ENCODE peak calls at places on chromosome 19, in four cellular contexts. A is RWPE2, I is GF-D8, L is IMR-90. G is an unnamed sample.

GRCh38 chr19:48102870-48103751 is 7.5 kb downstream of the PLA2G4C start:
- DNase-seq in A (no peak), I (no peak), L (peak; percentile 49), G (no peak)

GRCh38 chr19:31600731-31601295 is 251.6 kb upstream of the TSHZ3 start:
- DNase-seq in A (no peak), I (no peak), L (no peak), G (no peak)

GRCh38 chr19:2887391-2887914 is 13.3 kb upstream of the ZNF57 start:
- DNase-seq in A (no peak), I (peak; percentile 77), L (peak; percentile 61), G (no peak)

GRCh38 chr19:49888478-49888901 is 8.2 kb downstream of the IL4I1 start:
- DNase-seq in A (no peak), I (no peak), L (no peak), G (no peak)

GRCh38 chr19:48145596-48146254 is 24.4 kb downstream of the LIG1 start:
- DNase-seq in A (no peak), I (no peak), L (no peak), G (no peak)

GRCh38 chr19:9672893-9673292 is 2.0 kb downstream of the ZNF562 start:
- DNase-seq in A (no peak), I (no peak), L (no peak), G (no peak)

GRCh38 chr19:48413879-48414623 is 20.6 kb downstream of the GRIN2D start:
- DNase-seq in A (peak; percentile 67), I (no peak), L (peak; percentile 43), G (no peak)

GRCh38 chr19:46221981-46222610 is 7.4 kb upstream of the IGFL1 start:
- DNase-seq in A (peak; percentile 93), I (no peak), L (peak; percentile 34), G (peak; percentile 61)

GRCh38 chr19:49243129-49243528 is 81.9 kb downstream of the SLC6A16 start:
- DNase-seq in A (no peak), I (no peak), L (no peak), G (no peak)

GRCh38 chr19:24069907-24070657 is 16.9 kb upstream of the ZNF254 start:
- DNase-seq in A (no peak), I (no peak), L (peak; percentile 47), G (no peak)

GRCh38 chr19:49145485-49146407 is 9.4 kb downstream of the HRC start:
- DNase-seq in A (no peak), I (peak; percentile 11), L (peak; percentile 71), G (peak; percentile 89)

GRCh38 chr19:19558055-19558454 is 20.0 kb downstream of the CILP2 start:
- DNase-seq in A (no peak), I (no peak), L (no peak), G (no peak)

GRCh38 chr19:28607066-28607583 is 605.8 kb downstream of the UQCRFS1 start:
- DNase-seq in A (no peak), I (no peak), L (no peak), G (no peak)

GRCh38 chr19:14114854-14115253 is 2.7 kb downstream of the PRKACA start:
- DNase-seq in A (no peak), I (peak; percentile 42), L (no peak), G (peak; percentile 80)

GRCh38 chr19:34269968-34270621 is 15.7 kb downstream of the GARRE1 start:
- DNase-seq in A (no peak), I (peak; percentile 72), L (peak; percentile 66), G (peak; percentile 59)

G was measured in left ventricle myocardium superior.